ENCODE peak calls at places on chromosome 3, in six cellular contexts. One of them, this sample, is unnamed.

GRCh38 chr3:99875573-99875924 is 57.9 kb downstream of the CMSS1 start:
- DNase-seq in mesothelial cell of epicardium: no peak
- DNase-seq in heart right ventricle: no peak
- DNase-seq in cardiac fibroblast: peak; percentile 86
- DNase-seq in suprapubic skin: no peak
- DNase-seq in WERI-Rb-1: no peak
- DNase-seq in this sample: no peak

GRCh38 chr3:9820944-9821343 is 10.9 kb downstream of the TTLL3 start:
- DNase-seq in mesothelial cell of epicardium: no peak
- DNase-seq in heart right ventricle: no peak
- DNase-seq in cardiac fibroblast: peak; percentile 40
- DNase-seq in suprapubic skin: no peak
- DNase-seq in WERI-Rb-1: peak; percentile 47
- DNase-seq in this sample: no peak

GRCh38 chr3:67674055-67674454 is 19.6 kb upstream of the SUCLG2 start:
- DNase-seq in mesothelial cell of epicardium: no peak
- DNase-seq in heart right ventricle: no peak
- DNase-seq in cardiac fibroblast: no peak
- DNase-seq in suprapubic skin: no peak
- DNase-seq in WERI-Rb-1: no peak
- DNase-seq in this sample: no peak

GRCh38 chr3:149579838-149580542 is 77.8 kb downstream of the WWTR1 start:
- DNase-seq in mesothelial cell of epicardium: no peak
- DNase-seq in heart right ventricle: no peak
- DNase-seq in cardiac fibroblast: peak; percentile 87
- DNase-seq in suprapubic skin: no peak
- DNase-seq in WERI-Rb-1: no peak
- DNase-seq in this sample: no peak

GRCh38 chr3:112973325-112974177 is 1.4 kb downstream of the CD200R1 start:
- DNase-seq in mesothelial cell of epicardium: no peak
- DNase-seq in heart right ventricle: no peak
- DNase-seq in cardiac fibroblast: no peak
- DNase-seq in suprapubic skin: no peak
- DNase-seq in WERI-Rb-1: no peak
- DNase-seq in this sample: no peak

GRCh38 chr3:189944285-189945145 is 176.2 kb downstream of the P3H2 start:
- DNase-seq in mesothelial cell of epicardium: no peak
- DNase-seq in heart right ventricle: no peak
- DNase-seq in cardiac fibroblast: no peak
- DNase-seq in suprapubic skin: no peak
- DNase-seq in WERI-Rb-1: no peak
- DNase-seq in this sample: no peak

GRCh38 chr3:115632026-115632425 is 8.7 kb downstream of the GAP43 start:
- DNase-seq in mesothelial cell of epicardium: no peak
- DNase-seq in heart right ventricle: no peak
- DNase-seq in cardiac fibroblast: no peak
- DNase-seq in suprapubic skin: no peak
- DNase-seq in WERI-Rb-1: no peak
- DNase-seq in this sample: no peak

GRCh38 chr3:48130321-48130881 is 57.8 kb downstream of the CDC25A start:
- DNase-seq in mesothelial cell of epicardium: peak; percentile 40
- DNase-seq in heart right ventricle: peak; percentile 81
- DNase-seq in cardiac fibroblast: peak; percentile 68
- DNase-seq in suprapubic skin: peak; percentile 81
- DNase-seq in WERI-Rb-1: no peak
- DNase-seq in this sample: peak; percentile 89

GRCh38 chr3:72891053-72891855 is 3.4 kb downstream of the GXYLT2 start:
- DNase-seq in mesothelial cell of epicardium: no peak
- DNase-seq in heart right ventricle: peak; percentile 34
- DNase-seq in cardiac fibroblast: peak; percentile 96
- DNase-seq in suprapubic skin: no peak
- DNase-seq in WERI-Rb-1: peak; percentile 43
- DNase-seq in this sample: no peak

GRCh38 chr3:108099203-108099602 is 8.4 kb upstream of the CD47 start:
- DNase-seq in mesothelial cell of epicardium: no peak
- DNase-seq in heart right ventricle: no peak
- DNase-seq in cardiac fibroblast: peak; percentile 17
- DNase-seq in suprapubic skin: no peak
- DNase-seq in WERI-Rb-1: no peak
- DNase-seq in this sample: no peak

GRCh38 chr3:167743799-167744198 is 8.3 kb downstream of the SERPINI1 start:
- DNase-seq in mesothelial cell of epicardium: no peak
- DNase-seq in heart right ventricle: no peak
- DNase-seq in cardiac fibroblast: peak; percentile 22
- DNase-seq in suprapubic skin: no peak
- DNase-seq in WERI-Rb-1: no peak
- DNase-seq in this sample: no peak

GRCh38 chr3:168545591-168545990 is 449.9 kb upstream of the GOLIM4 start:
- DNase-seq in mesothelial cell of epicardium: no peak
- DNase-seq in heart right ventricle: peak; percentile 32
- DNase-seq in cardiac fibroblast: no peak
- DNase-seq in suprapubic skin: no peak
- DNase-seq in WERI-Rb-1: no peak
- DNase-seq in this sample: no peak

GRCh38 chr3:59502806-59503205 is 453.0 kb upstream of the CFAP20DC start:
- DNase-seq in mesothelial cell of epicardium: no peak
- DNase-seq in heart right ventricle: no peak
- DNase-seq in cardiac fibroblast: peak; percentile 77
- DNase-seq in suprapubic skin: no peak
- DNase-seq in WERI-Rb-1: no peak
- DNase-seq in this sample: no peak

GRCh38 chr3:150278843-150279341 is 129.2 kb upstream of the TSC22D2 start:
- DNase-seq in mesothelial cell of epicardium: no peak
- DNase-seq in heart right ventricle: no peak
- DNase-seq in cardiac fibroblast: no peak
- DNase-seq in suprapubic skin: no peak
- DNase-seq in WERI-Rb-1: no peak
- DNase-seq in this sample: no peak

GRCh38 chr3:114333180-114333922 is 39.5 kb downstream of the TIGIT start:
- DNase-seq in mesothelial cell of epicardium: no peak
- DNase-seq in heart right ventricle: no peak
- DNase-seq in cardiac fibroblast: peak; percentile 57
- DNase-seq in suprapubic skin: no peak
- DNase-seq in WERI-Rb-1: no peak
- DNase-seq in this sample: no peak

GRCh38 chr3:14925729-14926591 is 21.4 kb upstream of the NR2C2 start:
- DNase-seq in mesothelial cell of epicardium: no peak
- DNase-seq in heart right ventricle: no peak
- DNase-seq in cardiac fibroblast: peak; percentile 81
- DNase-seq in suprapubic skin: no peak
- DNase-seq in WERI-Rb-1: peak; percentile 50
- DNase-seq in this sample: no peak

GRCh38 chr3:46503194-46503924 is 5.6 kb downstream of the RTP3 start:
- DNase-seq in mesothelial cell of epicardium: no peak
- DNase-seq in heart right ventricle: no peak
- DNase-seq in cardiac fibroblast: no peak
- DNase-seq in suprapubic skin: no peak
- DNase-seq in WERI-Rb-1: no peak
- DNase-seq in this sample: peak; percentile 56

GRCh38 chr3:187066228-187066995 is 72.9 kb downstream of the RPL39L start:
- DNase-seq in mesothelial cell of epicardium: no peak
- DNase-seq in heart right ventricle: no peak
- DNase-seq in cardiac fibroblast: peak; percentile 49
- DNase-seq in suprapubic skin: no peak
- DNase-seq in WERI-Rb-1: peak; percentile 94
- DNase-seq in this sample: no peak
- TF ChIP-seq CTCF in mesothelial cell of epicardium: no peak
- TF ChIP-seq CTCF in heart right ventricle: peak; percentile 36
- TF ChIP-seq CTCF in cardiac fibroblast: peak; percentile 28
- TF ChIP-seq CTCF in suprapubic skin: no peak
- TF ChIP-seq CTCF in WERI-Rb-1: peak; percentile 67
- TF ChIP-seq CTCF in this sample: no peak

GRCh38 chr3:38626171-38626570 is 23.3 kb downstream of the SCN5A start:
- DNase-seq in mesothelial cell of epicardium: no peak
- DNase-seq in heart right ventricle: no peak
- DNase-seq in cardiac fibroblast: no peak
- DNase-seq in suprapubic skin: no peak
- DNase-seq in WERI-Rb-1: no peak
- DNase-seq in this sample: no peak

GRCh38 chr3:38620236-38620635 is 29.3 kb downstream of the SCN5A start:
- DNase-seq in mesothelial cell of epicardium: no peak
- DNase-seq in heart right ventricle: no peak
- DNase-seq in cardiac fibroblast: peak; percentile 8
- DNase-seq in suprapubic skin: no peak
- DNase-seq in WERI-Rb-1: no peak
- DNase-seq in this sample: no peak

GRCh38 chr3:38627956-38628355 is 21.5 kb downstream of the SCN5A start:
- DNase-seq in mesothelial cell of epicardium: no peak
- DNase-seq in heart right ventricle: no peak
- DNase-seq in cardiac fibroblast: peak; percentile 9
- DNase-seq in suprapubic skin: no peak
- DNase-seq in WERI-Rb-1: peak; percentile 67
- DNase-seq in this sample: no peak

GRCh38 chr3:38622336-38622735 is 27.2 kb downstream of the SCN5A start:
- DNase-seq in mesothelial cell of epicardium: no peak
- DNase-seq in heart right ventricle: no peak
- DNase-seq in cardiac fibroblast: no peak
- DNase-seq in suprapubic skin: no peak
- DNase-seq in WERI-Rb-1: no peak
- DNase-seq in this sample: no peak

GRCh38 chr3:38623539-38623938 is 25.9 kb downstream of the SCN5A start:
- DNase-seq in mesothelial cell of epicardium: no peak
- DNase-seq in heart right ventricle: no peak
- DNase-seq in cardiac fibroblast: no peak
- DNase-seq in suprapubic skin: no peak
- DNase-seq in WERI-Rb-1: peak; percentile 16
- DNase-seq in this sample: no peak
- TF ChIP-seq CTCF in mesothelial cell of epicardium: no peak
- TF ChIP-seq CTCF in heart right ventricle: no peak
- TF ChIP-seq CTCF in cardiac fibroblast: no peak
- TF ChIP-seq CTCF in suprapubic skin: no peak
- TF ChIP-seq CTCF in WERI-Rb-1: peak; percentile 25
- TF ChIP-seq CTCF in this sample: no peak

GRCh38 chr3:111299070-111299672 is 227.6 kb downstream of the NECTIN3 start:
- DNase-seq in mesothelial cell of epicardium: no peak
- DNase-seq in heart right ventricle: no peak
- DNase-seq in cardiac fibroblast: peak; percentile 42
- DNase-seq in suprapubic skin: no peak
- DNase-seq in WERI-Rb-1: no peak
- DNase-seq in this sample: no peak
- TF ChIP-seq CTCF in mesothelial cell of epicardium: no peak
- TF ChIP-seq CTCF in heart right ventricle: no peak
- TF ChIP-seq CTCF in cardiac fibroblast: no peak
- TF ChIP-seq CTCF in suprapubic skin: no peak
- TF ChIP-seq CTCF in WERI-Rb-1: peak; percentile 24
- TF ChIP-seq CTCF in this sample: no peak

GRCh38 chr3:52022323-52023100 is 26.8 kb upstream of the RPL29 start:
- DNase-seq in mesothelial cell of epicardium: no peak
- DNase-seq in heart right ventricle: peak; percentile 68
- DNase-seq in cardiac fibroblast: no peak
- DNase-seq in suprapubic skin: no peak
- DNase-seq in WERI-Rb-1: peak; percentile 67
- DNase-seq in this sample: no peak
- TF ChIP-seq CTCF in mesothelial cell of epicardium: no peak
- TF ChIP-seq CTCF in heart right ventricle: no peak
- TF ChIP-seq CTCF in cardiac fibroblast: no peak
- TF ChIP-seq CTCF in suprapubic skin: no peak
- TF ChIP-seq CTCF in WERI-Rb-1: no peak
- TF ChIP-seq CTCF in this sample: no peak

GRCh38 chr3:155891341-155891740 is 20.9 kb downstream of the GMPS start:
- DNase-seq in mesothelial cell of epicardium: no peak
- DNase-seq in heart right ventricle: no peak
- DNase-seq in cardiac fibroblast: peak; percentile 47
- DNase-seq in suprapubic skin: no peak
- DNase-seq in WERI-Rb-1: no peak
- DNase-seq in this sample: no peak
- TF ChIP-seq CTCF in mesothelial cell of epicardium: no peak
- TF ChIP-seq CTCF in heart right ventricle: no peak
- TF ChIP-seq CTCF in cardiac fibroblast: no peak
- TF ChIP-seq CTCF in suprapubic skin: no peak
- TF ChIP-seq CTCF in WERI-Rb-1: no peak
- TF ChIP-seq CTCF in this sample: no peak

GRCh38 chr3:55485208-55485791 is 1.8 kb downstream of the WNT5A start:
- DNase-seq in mesothelial cell of epicardium: peak; percentile 80
- DNase-seq in heart right ventricle: peak; percentile 77
- DNase-seq in cardiac fibroblast: peak; percentile 92
- DNase-seq in suprapubic skin: no peak
- DNase-seq in WERI-Rb-1: peak; percentile 76
- DNase-seq in this sample: no peak
- TF ChIP-seq CTCF in mesothelial cell of epicardium: peak; percentile 91
- TF ChIP-seq CTCF in heart right ventricle: peak; percentile 69
- TF ChIP-seq CTCF in cardiac fibroblast: peak; percentile 79
- TF ChIP-seq CTCF in suprapubic skin: no peak
- TF ChIP-seq CTCF in WERI-Rb-1: peak; percentile 73
- TF ChIP-seq CTCF in this sample: no peak

DNA sequence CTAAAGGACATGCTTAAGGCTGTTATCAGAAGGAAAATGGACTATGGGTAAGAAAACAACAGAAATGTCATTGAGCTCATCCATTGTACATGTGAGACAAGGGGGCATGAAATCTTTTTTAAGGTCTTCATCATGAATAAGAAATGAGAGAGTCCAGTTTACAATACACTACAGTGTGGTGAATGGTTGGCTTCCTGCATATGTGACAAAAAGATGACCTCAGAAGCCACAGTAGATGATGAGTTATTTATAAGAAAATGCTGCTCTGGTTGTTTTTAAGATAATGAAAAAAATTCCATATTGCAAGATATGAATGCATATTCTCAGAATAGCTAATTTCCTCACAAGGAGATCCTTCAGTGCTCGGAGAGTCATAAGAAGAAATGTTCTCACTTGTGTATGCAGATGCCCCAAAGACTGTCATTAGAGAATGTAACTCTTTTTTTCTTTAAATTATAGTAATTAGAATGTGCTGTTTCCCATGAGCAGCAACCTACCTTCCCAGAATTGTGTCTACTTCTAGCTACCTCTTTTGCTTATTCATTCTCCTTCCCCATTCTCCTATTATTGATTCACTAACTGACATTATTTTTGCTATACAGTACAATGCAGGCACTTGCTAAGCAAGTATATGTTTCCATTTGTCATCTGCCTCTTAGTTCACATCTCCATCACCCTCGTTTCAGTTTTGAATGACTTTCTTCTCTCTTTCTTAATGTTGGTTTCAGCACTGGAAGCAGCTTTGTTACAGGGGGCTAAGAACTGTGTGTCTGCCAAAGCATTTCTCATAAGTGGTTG is 152.0 kb upstream of the PEX5L start:
- DNase-seq in mesothelial cell of epicardium: no peak
- DNase-seq in heart right ventricle: no peak
- DNase-seq in cardiac fibroblast: no peak
- DNase-seq in suprapubic skin: no peak
- DNase-seq in WERI-Rb-1: no peak
- DNase-seq in this sample: no peak
- TF ChIP-seq CTCF in mesothelial cell of epicardium: no peak
- TF ChIP-seq CTCF in heart right ventricle: no peak
- TF ChIP-seq CTCF in cardiac fibroblast: no peak
- TF ChIP-seq CTCF in suprapubic skin: no peak
- TF ChIP-seq CTCF in WERI-Rb-1: no peak
- TF ChIP-seq CTCF in this sample: no peak

This sample was measured in lower leg skin.